ENCODE peak calls at places on chromosomes 12 and 14, in five cellular contexts. C, B, K, L and S are unnamed samples. For H3K9me3 and H3K4me1, the result is how much of the 10 kb centered on the place peaks cover.

GRCh38 chr12:45125997-45126396 is 75.1 kb upstream of the DBX2 start:
- DNase-seq in C (no peak), B (no peak), K (no peak), L (no peak), S (no peak)

GRCh38 chr14:55328317-55328716 is 57.1 kb downstream of the FBXO34 start:
- DNase-seq in C (no peak), B (no peak), K (no peak), L (no peak), S (no peak)

GRCh38 chr12:88578821-88579518 is 1.3 kb downstream of the KITLG start:
- DNase-seq in C (no peak), B (no peak), K (no peak), L (peak), S (no peak)

GRCh38 chr14:97416550-97416949 is 619.4 kb downstream of the VRK1 start:
- DNase-seq in C (no peak), B (no peak), K (no peak), L (no peak), S (no peak)

GRCh38 chr12:51442324-51442723 is 17.7 kb downstream of the SLC4A8 start:
- DNase-seq in C (no peak), B (no peak), K (no peak), L (no peak), S (no peak)

GRCh38 chr12:82896979-82897378 is 210.3 kb downstream of the TMTC2 start:
- DNase-seq in C (no peak), B (no peak), K (no peak), L (no peak), S (no peak)

GRCh38 chr14:100524233-100524932 is 62.8 kb downstream of the BEGAIN start:
- DNase-seq in C (peak), B (no peak), K (peak), L (no peak), S (no peak)

GRCh38 chr12:107131832-107132616 is 38.7 kb upstream of the CRY1 start:
- DNase-seq in C (no peak), B (peak), K (no peak), L (peak), S (no peak)

GRCh38 chr12:125533434-125534029 is 468.3 kb downstream of the AACS start:
- DNase-seq in C (peak), B (no peak), K (no peak), L (peak), S (no peak)

GRCh38 chr12:131990066-131990979 is 40.6 kb downstream of the EP400 start:
- DNase-seq in C (no peak), B (no peak), K (no peak), L (peak), S (no peak)

GRCh38 chr12:112979281-112979680 is 962 bp downstream of the OAS2 start:
- DNase-seq in C (no peak), B (peak), K (no peak), L (no peak), S (peak)

GRCh38 chr12:104132351-104132956 is 5.6 kb downstream of the NFYB start:
- DNase-seq in C (no peak), B (no peak), K (no peak), L (no peak), S (no peak)

GRCh38 chr12:80470403-80470802 is 26.4 kb downstream of the PTPRQ start:
- DNase-seq in C (no peak), B (no peak), K (no peak), L (no peak), S (no peak)

GRCh38 chr12:84757978-84758377 is 154.6 kb downstream of the SLC6A15 start:
- DNase-seq in C (no peak), B (no peak), K (no peak), L (no peak), S (no peak)

GRCh38 chr12:111034148-111034910 is 114.0 kb upstream of the MYL2 start:
- DNase-seq in C (no peak), B (no peak), K (no peak), L (peak), S (no peak)

GRCh38 chr14:96852823-96853422 is 55.7 kb downstream of the VRK1 start:
- DNase-seq in C (no peak), B (peak), K (no peak), L (peak), S (no peak)

GRCh38 chr12:21330682-21331253 is 3.9 kb downstream of the SLCO1A2 start:
- DNase-seq in C (no peak), B (no peak), K (no peak), L (peak), S (no peak)

GRCh38 chr14:50955373-50956043 is 11.2 kb upstream of the PYGL start:
- DNase-seq in C (peak), B (no peak), K (peak), L (peak), S (peak)

GRCh38 chr14:73176673-73177072 is 40.4 kb downstream of the PSEN1 start:
- DNase-seq in C (no peak), B (no peak), K (no peak), L (no peak), S (no peak)

GRCh38 chr14:75831455-75831854 is 150.3 kb downstream of the TGFB3 start:
- DNase-seq in C (peak), B (peak), K (peak), L (no peak), S (no peak)
- H3K27ac ChIP-seq in C (no peak), B (peak), K (no peak), L (no peak), S (no peak)

GRCh38 chr12:27480031-27480430 is 33.5 kb downstream of the SMCO2 start:
- DNase-seq in C (no peak), B (no peak), K (no peak), L (no peak), S (no peak)
- H3K9me3 ChIP-seq in C (under half), B (under half), K (under half), L (under half), S (under half)

GRCh38 chr14:24071836-24072420 is 566 bp downstream of the CPNE6 start:
- DNase-seq in C (no peak), B (no peak), K (no peak), L (no peak), S (peak)

GRCh38 chr14:24070285-24071143 is 848 bp upstream of the CPNE6 start:
- DNase-seq in C (no peak), B (no peak), K (peak), L (no peak), S (peak)

GRCh38 chr14:24069411-24069735 is 2.0 kb upstream of the CPNE6 start:
- DNase-seq in C (no peak), B (no peak), K (peak), L (no peak), S (no peak)

GRCh38 chr14:24072436-24072835 is 1.1 kb downstream of the CPNE6 start:
- DNase-seq in C (no peak), B (no peak), K (no peak), L (no peak), S (peak)

DNA sequence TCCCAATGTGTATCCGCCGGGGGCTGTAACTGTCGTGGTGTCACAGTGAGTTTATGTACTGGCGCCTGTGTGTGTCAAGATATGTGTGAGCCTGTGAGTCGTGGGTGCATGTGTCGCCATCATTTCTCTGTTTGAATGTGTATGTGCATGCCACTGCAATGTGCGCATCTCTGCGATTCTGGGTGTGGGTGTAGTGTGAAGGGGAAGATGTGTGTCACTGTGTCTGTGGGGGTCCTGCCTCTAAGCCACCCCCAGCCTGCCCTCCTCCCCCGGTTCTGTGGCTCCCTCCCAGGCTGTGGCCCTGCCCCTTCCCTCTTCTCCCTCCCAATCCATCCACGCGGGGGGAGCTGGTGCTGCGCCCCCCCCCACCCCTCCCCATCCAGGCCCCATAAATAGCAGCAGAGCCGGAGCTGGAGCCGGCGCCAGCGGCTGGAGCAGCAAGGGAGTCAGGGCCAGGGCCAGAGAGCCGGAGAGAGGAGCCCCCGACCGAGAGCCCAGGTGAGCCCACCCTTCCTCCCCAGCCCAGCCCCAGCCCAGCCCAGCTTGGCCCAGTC is at the start of gene CPNE6:
- DNase-seq in C (no peak), B (no peak), K (no peak), L (no peak), S (peak)
- H3K4me1 ChIP-seq in C (under half), B (under half), K (under half), L (under half), S (under half)

GRCh38 chr12:47378907-47379306 is 299.1 kb upstream of the AMIGO2 start:
- DNase-seq in C (no peak), B (no peak), K (no peak), L (no peak), S (no peak)

GRCh38 chr12:47376937-47377336 is 297.2 kb upstream of the AMIGO2 start:
- DNase-seq in C (no peak), B (no peak), K (no peak), L (peak), S (no peak)

GRCh38 chr12:47373554-47374150 is 293.9 kb upstream of the AMIGO2 start:
- DNase-seq in C (no peak), B (no peak), K (no peak), L (no peak), S (no peak)

GRCh38 chr12:47378222-47378582 is 298.4 kb upstream of the AMIGO2 start:
- DNase-seq in C (no peak), B (no peak), K (no peak), L (no peak), S (no peak)

GRCh38 chr12:47377414-47378221 is 297.9 kb upstream of the AMIGO2 start:
- DNase-seq in C (peak), B (no peak), K (peak), L (peak), S (peak)
- H3K27ac ChIP-seq in C (peak), B (no peak), K (peak), L (peak), S (peak)

GRCh38 chr12:22617630-22618029 is 7.3 kb upstream of the ETNK1 start:
- DNase-seq in C (no peak), B (no peak), K (no peak), L (no peak), S (no peak)
- H3K9me3 ChIP-seq in C (under half), B (under half), K (under half), L (under half), S (under half)

GRCh38 chr12:101823039-101823438 is 7.7 kb downstream of the GNPTAB start:
- DNase-seq in C (no peak), B (no peak), K (no peak), L (no peak), S (no peak)
- H3K4me1 ChIP-seq in C (half or more), B (under half), K (under half), L (under half), S (under half)

DNA sequence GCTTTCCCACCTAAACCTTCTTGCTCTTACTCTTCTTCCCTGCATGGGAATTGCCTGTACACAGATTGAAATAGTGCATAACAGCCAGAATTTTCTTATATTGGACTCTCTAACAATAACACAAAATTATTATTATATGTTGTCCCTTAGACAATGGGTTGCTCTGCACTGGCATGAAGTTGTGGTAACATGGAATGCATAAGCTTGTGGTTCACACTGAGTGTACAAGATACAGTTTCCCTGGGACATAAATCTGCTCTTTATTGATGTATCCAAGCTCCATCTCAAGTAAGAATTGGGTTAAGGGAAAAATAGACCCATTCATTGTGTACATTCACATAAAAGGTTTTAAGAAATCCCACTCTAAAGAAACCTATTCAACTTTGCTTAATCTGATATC is 114.4 kb upstream of the NTF3 start:
- DNase-seq in C (no peak), B (no peak), K (no peak), L (no peak), S (no peak)
- H3K27ac ChIP-seq in C (no peak), B (no peak), K (no peak), L (no peak), S (no peak)

DNA sequence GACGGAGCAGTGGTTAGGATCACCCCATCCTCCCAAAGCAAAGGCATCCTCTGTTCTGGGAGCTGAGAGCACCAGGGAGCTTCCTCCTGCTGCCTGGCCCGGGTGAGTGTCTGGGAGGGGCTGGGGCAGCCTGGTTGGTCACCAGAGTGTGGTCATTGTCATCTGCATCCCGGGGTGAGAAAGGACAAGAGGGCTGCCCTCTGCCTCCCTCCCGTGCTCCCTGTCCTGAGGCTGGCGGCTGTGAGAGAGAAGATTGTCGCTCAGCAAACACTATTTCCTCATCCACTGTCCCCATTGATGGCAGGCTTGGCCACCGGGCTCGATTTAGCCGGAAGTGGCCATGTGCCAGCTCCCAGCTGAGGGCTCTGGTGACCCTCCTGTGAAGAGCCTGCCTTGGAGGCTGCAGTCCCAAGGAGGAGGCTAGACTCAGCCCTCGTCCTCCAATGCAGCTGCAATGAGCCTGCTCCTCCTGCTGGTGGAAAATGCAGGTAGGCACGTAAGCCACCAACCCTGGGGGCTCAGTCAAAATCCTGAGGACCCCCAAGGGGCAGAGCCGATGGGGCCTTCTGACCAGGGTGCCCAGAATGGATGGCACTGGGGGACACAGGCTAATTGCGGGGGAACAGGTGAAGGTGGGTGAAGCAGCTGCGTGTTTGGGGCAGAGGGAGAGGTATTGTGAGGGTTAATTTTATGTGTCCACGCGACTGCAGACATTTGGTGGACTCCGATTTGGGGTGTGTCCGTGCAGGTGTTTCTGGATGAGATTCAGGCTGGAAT is 155.7 kb downstream of the KIF26A start:
- DNase-seq in C (peak), B (no peak), K (peak), L (peak), S (peak)
- H3K9me3 ChIP-seq in C (under half), B (under half), K (under half), L (under half), S (under half)